ENCODE peak calls at places on chromosomes 3 and 15, in six cellular contexts. One of them, this sample, is unnamed. For H3K36me3 and H3K4me1, the result is how much of the 10 kb centered on the place peaks cover.

GRCh38 chr15:66287461-66288055 is 5.8 kb upstream of the DIS3L start:
- DNase-seq in K562: peak
- DNase-seq in GM23338: peak
- DNase-seq in heart right ventricle: no peak
- DNase-seq in MM.1S: peak
- DNase-seq in NT2/D1: no peak
- DNase-seq in this sample: peak

GRCh38 chr15:98706387-98706786 is 58.0 kb downstream of the IGF1R start:
- DNase-seq in K562: no peak
- DNase-seq in GM23338: no peak
- DNase-seq in heart right ventricle: no peak
- DNase-seq in MM.1S: no peak
- DNase-seq in NT2/D1: no peak
- DNase-seq in this sample: no peak

GRCh38 chr3:23115171-23115877 is 87.8 kb upstream of the UBE2E2 start:
- DNase-seq in K562: no peak
- DNase-seq in GM23338: no peak
- DNase-seq in heart right ventricle: no peak
- DNase-seq in MM.1S: no peak
- DNase-seq in NT2/D1: no peak
- DNase-seq in this sample: no peak

GRCh38 chr3:132726341-132726823 is 4.2 kb upstream of the NPHP3 start:
- DNase-seq in K562: peak
- DNase-seq in GM23338: peak
- DNase-seq in heart right ventricle: no peak
- DNase-seq in MM.1S: peak
- DNase-seq in NT2/D1: no peak
- DNase-seq in this sample: peak

GRCh38 chr3:54294214-54294613 is 171.9 kb downstream of the CACNA2D3 start:
- DNase-seq in K562: no peak
- DNase-seq in GM23338: peak
- DNase-seq in heart right ventricle: no peak
- DNase-seq in MM.1S: no peak
- DNase-seq in NT2/D1: peak
- DNase-seq in this sample: no peak

GRCh38 chr15:89489376-89489775 is 7.0 kb downstream of the RHCG start:
- DNase-seq in K562: no peak
- DNase-seq in GM23338: no peak
- DNase-seq in heart right ventricle: no peak
- DNase-seq in MM.1S: no peak
- DNase-seq in NT2/D1: no peak
- DNase-seq in this sample: no peak

GRCh38 chr15:85592148-85592547 is 202.6 kb downstream of the KLHL25 start:
- DNase-seq in K562: no peak
- DNase-seq in GM23338: peak
- DNase-seq in heart right ventricle: no peak
- DNase-seq in MM.1S: no peak
- DNase-seq in NT2/D1: no peak
- DNase-seq in this sample: no peak

GRCh38 chr3:9101286-9101685 is 138.0 kb upstream of the RAD18 start:
- DNase-seq in K562: peak
- DNase-seq in GM23338: peak
- DNase-seq in heart right ventricle: no peak
- DNase-seq in MM.1S: no peak
- DNase-seq in NT2/D1: no peak
- DNase-seq in this sample: no peak

GRCh38 chr3:177742273-177742672 is 545.0 kb upstream of the TBL1XR1 start:
- DNase-seq in K562: no peak
- DNase-seq in GM23338: no peak
- DNase-seq in heart right ventricle: no peak
- DNase-seq in MM.1S: no peak
- DNase-seq in NT2/D1: no peak
- DNase-seq in this sample: no peak

GRCh38 chr15:64634576-64635485 is 140.6 kb downstream of the RBPMS2 start:
- DNase-seq in K562: no peak
- DNase-seq in GM23338: peak
- DNase-seq in heart right ventricle: peak
- DNase-seq in MM.1S: no peak
- DNase-seq in NT2/D1: peak
- DNase-seq in this sample: peak

GRCh38 chr15:93180656-93181055 is 91.6 kb upstream of the RGMA start:
- DNase-seq in K562: no peak
- DNase-seq in GM23338: peak
- DNase-seq in heart right ventricle: no peak
- DNase-seq in MM.1S: no peak
- DNase-seq in NT2/D1: no peak
- DNase-seq in this sample: no peak

GRCh38 chr3:146026547-146026946 is 134.4 kb downstream of the PLOD2 start:
- DNase-seq in K562: no peak
- DNase-seq in GM23338: no peak
- DNase-seq in heart right ventricle: no peak
- DNase-seq in MM.1S: no peak
- DNase-seq in NT2/D1: no peak
- DNase-seq in this sample: no peak

GRCh38 chr3:52406231-52406661 is 38.7 kb downstream of the SEMA3G start:
- DNase-seq in K562: no peak
- DNase-seq in GM23338: no peak
- DNase-seq in heart right ventricle: no peak
- DNase-seq in MM.1S: no peak
- DNase-seq in NT2/D1: no peak
- DNase-seq in this sample: no peak

GRCh38 chr3:49785565-49786356 is 581 bp downstream of the IP6K1 start:
- DNase-seq in K562: no peak
- DNase-seq in GM23338: peak
- DNase-seq in heart right ventricle: peak
- DNase-seq in MM.1S: peak
- DNase-seq in NT2/D1: no peak
- DNase-seq in this sample: peak

GRCh38 chr3:169256027-169256426 is 407.5 kb downstream of the MECOM start:
- DNase-seq in K562: no peak
- DNase-seq in GM23338: no peak
- DNase-seq in heart right ventricle: no peak
- DNase-seq in MM.1S: no peak
- DNase-seq in NT2/D1: no peak
- DNase-seq in this sample: no peak

GRCh38 chr3:45832691-45833090 is 9.2 kb downstream of the LZTFL1 start:
- DNase-seq in K562: peak
- DNase-seq in GM23338: peak
- DNase-seq in heart right ventricle: no peak
- DNase-seq in MM.1S: no peak
- DNase-seq in NT2/D1: peak
- DNase-seq in this sample: peak

GRCh38 chr3:33170531-33170930 is 48.1 kb downstream of the SUSD5 start:
- DNase-seq in K562: no peak
- DNase-seq in GM23338: no peak
- DNase-seq in heart right ventricle: no peak
- DNase-seq in MM.1S: no peak
- DNase-seq in NT2/D1: no peak
- DNase-seq in this sample: no peak

GRCh38 chr3:174440741-174441587 is 418.2 kb upstream of the NAALADL2 start:
- DNase-seq in K562: peak
- DNase-seq in GM23338: peak
- DNase-seq in heart right ventricle: peak
- DNase-seq in MM.1S: peak
- DNase-seq in NT2/D1: peak
- DNase-seq in this sample: no peak

GRCh38 chr3:22263042-22263441 is 512.0 kb upstream of the ZNF385D start:
- DNase-seq in K562: no peak
- DNase-seq in GM23338: no peak
- DNase-seq in heart right ventricle: no peak
- DNase-seq in MM.1S: no peak
- DNase-seq in NT2/D1: no peak
- DNase-seq in this sample: no peak

GRCh38 chr3:59135091-59135490 is 85.3 kb upstream of the CFAP20DC start:
- DNase-seq in K562: no peak
- DNase-seq in GM23338: no peak
- DNase-seq in heart right ventricle: no peak
- DNase-seq in MM.1S: no peak
- DNase-seq in NT2/D1: no peak
- DNase-seq in this sample: no peak

GRCh38 chr3:149975919-149976318 is 5.2 kb upstream of the PFN2 start:
- DNase-seq in K562: peak
- DNase-seq in GM23338: peak
- DNase-seq in heart right ventricle: no peak
- DNase-seq in MM.1S: no peak
- DNase-seq in NT2/D1: no peak
- DNase-seq in this sample: no peak

GRCh38 chr3:195106418-195106906 is 164.5 kb downstream of the XXYLT1 start:
- DNase-seq in K562: peak
- DNase-seq in GM23338: peak
- DNase-seq in heart right ventricle: peak
- DNase-seq in MM.1S: peak
- DNase-seq in NT2/D1: no peak
- DNase-seq in this sample: peak

GRCh38 chr15:99435761-99436346 is 129.9 kb upstream of the MEF2A start:
- DNase-seq in K562: no peak
- DNase-seq in GM23338: no peak
- DNase-seq in heart right ventricle: no peak
- DNase-seq in MM.1S: no peak
- DNase-seq in NT2/D1: no peak
- DNase-seq in this sample: no peak

GRCh38 chr15:77021803-77022381 is 27.0 kb downstream of the PSTPIP1 start:
- DNase-seq in K562: no peak
- DNase-seq in GM23338: no peak
- DNase-seq in heart right ventricle: no peak
- DNase-seq in MM.1S: peak
- DNase-seq in NT2/D1: no peak
- DNase-seq in this sample: peak

GRCh38 chr3:196414469-196414868 is 17.8 kb downstream of the UBXN7 start:
- DNase-seq in K562: no peak
- DNase-seq in GM23338: no peak
- DNase-seq in heart right ventricle: no peak
- DNase-seq in MM.1S: no peak
- DNase-seq in NT2/D1: no peak
- DNase-seq in this sample: no peak

GRCh38 chr3:69855436-69856162 is 116.3 kb downstream of the MITF start:
- DNase-seq in K562: no peak
- DNase-seq in GM23338: no peak
- DNase-seq in heart right ventricle: no peak
- DNase-seq in MM.1S: no peak
- DNase-seq in NT2/D1: no peak
- DNase-seq in this sample: no peak

GRCh38 chr3:67640023-67640660 is 14.3 kb downstream of the SUCLG2 start:
- DNase-seq in K562: no peak
- DNase-seq in GM23338: no peak
- DNase-seq in heart right ventricle: no peak
- DNase-seq in MM.1S: no peak
- DNase-seq in NT2/D1: no peak
- DNase-seq in this sample: no peak

GRCh38 chr3:67630666-67631362 is 23.6 kb downstream of the SUCLG2 start:
- DNase-seq in K562: no peak
- DNase-seq in GM23338: peak
- DNase-seq in heart right ventricle: no peak
- DNase-seq in MM.1S: no peak
- DNase-seq in NT2/D1: no peak
- DNase-seq in this sample: no peak

GRCh38 chr3:67635257-67635656 is 19.2 kb downstream of the SUCLG2 start:
- DNase-seq in K562: no peak
- DNase-seq in GM23338: no peak
- DNase-seq in heart right ventricle: no peak
- DNase-seq in MM.1S: peak
- DNase-seq in NT2/D1: no peak
- DNase-seq in this sample: no peak

GRCh38 chr3:67637255-67637900 is 17.0 kb downstream of the SUCLG2 start:
- DNase-seq in K562: no peak
- DNase-seq in GM23338: no peak
- DNase-seq in heart right ventricle: no peak
- DNase-seq in MM.1S: no peak
- DNase-seq in NT2/D1: no peak
- DNase-seq in this sample: no peak

GRCh38 chr3:67635806-67636205 is 18.6 kb downstream of the SUCLG2 start:
- DNase-seq in K562: no peak
- DNase-seq in GM23338: no peak
- DNase-seq in heart right ventricle: no peak
- DNase-seq in MM.1S: no peak
- DNase-seq in NT2/D1: no peak
- DNase-seq in this sample: no peak
- H3K4me3 ChIP-seq in K562: no peak
- H3K4me3 ChIP-seq in GM23338: no peak
- H3K4me3 ChIP-seq in heart right ventricle: no peak
- H3K4me3 ChIP-seq in MM.1S: no peak
- H3K4me3 ChIP-seq in NT2/D1: no peak
- H3K4me3 ChIP-seq in this sample: no peak

GRCh38 chr15:90950676-90951075 is 4.0 kb upstream of the RCCD1 start:
- DNase-seq in K562: no peak
- DNase-seq in GM23338: no peak
- DNase-seq in heart right ventricle: no peak
- DNase-seq in MM.1S: no peak
- DNase-seq in NT2/D1: no peak
- DNase-seq in this sample: no peak
- H3K36me3 ChIP-seq in K562: half or more
- H3K36me3 ChIP-seq in GM23338: under half
- H3K36me3 ChIP-seq in heart right ventricle: under half
- H3K36me3 ChIP-seq in MM.1S: under half
- H3K36me3 ChIP-seq in NT2/D1: half or more
- H3K36me3 ChIP-seq in this sample: under half

DNA sequence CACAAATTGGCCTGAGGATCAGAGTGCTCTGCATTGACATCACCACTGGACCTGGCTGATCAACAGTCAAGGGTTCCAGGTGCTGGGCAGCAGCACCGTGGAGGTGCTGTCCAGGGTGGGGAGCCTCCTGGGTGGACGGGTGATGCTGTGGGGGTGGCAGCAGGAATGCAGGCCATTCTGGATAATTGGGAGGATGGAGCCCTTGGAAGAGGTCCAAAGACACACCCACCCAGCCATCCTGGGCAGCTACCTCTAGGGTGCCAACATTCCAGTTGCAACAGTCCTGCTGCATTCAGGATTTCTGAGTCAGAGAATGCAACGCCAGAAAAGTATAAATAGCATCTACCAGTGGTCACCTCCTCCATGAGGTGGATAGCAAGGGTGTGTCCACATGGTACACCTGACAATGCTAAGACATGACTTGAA is 26.8 kb downstream of the STARD5 start:
- DNase-seq in K562: no peak
- DNase-seq in GM23338: no peak
- DNase-seq in heart right ventricle: no peak
- DNase-seq in MM.1S: no peak
- DNase-seq in NT2/D1: no peak
- DNase-seq in this sample: peak
- H3K4me1 ChIP-seq in K562: under half
- H3K4me1 ChIP-seq in GM23338: under half
- H3K4me1 ChIP-seq in heart right ventricle: under half
- H3K4me1 ChIP-seq in MM.1S: half or more
- H3K4me1 ChIP-seq in NT2/D1: under half
- H3K4me1 ChIP-seq in this sample: half or more

DNA sequence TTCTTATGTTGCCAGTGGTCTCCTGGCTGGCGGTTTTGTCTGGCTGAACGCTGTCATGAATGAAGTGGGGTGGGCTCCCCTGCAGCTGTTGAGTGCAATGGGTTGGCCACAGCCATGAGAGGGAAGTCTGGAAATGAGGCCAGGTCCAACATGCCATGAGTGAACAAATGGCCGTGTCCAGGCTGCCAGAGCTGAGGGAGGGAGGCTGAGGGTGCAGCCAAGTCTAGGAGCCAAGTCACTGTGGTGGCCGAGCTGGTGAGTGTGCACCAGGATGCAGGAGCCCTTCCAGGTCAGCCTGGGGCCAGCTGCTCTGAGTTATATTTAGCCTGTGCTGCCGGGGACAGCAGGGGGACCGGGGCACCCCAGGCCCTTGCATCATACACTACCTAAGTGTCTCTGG is 24.7 kb upstream of the PRR23E start:
- DNase-seq in K562: no peak
- DNase-seq in GM23338: no peak
- DNase-seq in heart right ventricle: peak
- DNase-seq in MM.1S: no peak
- DNase-seq in NT2/D1: no peak
- DNase-seq in this sample: no peak
- H3K4me3 ChIP-seq in K562: no peak
- H3K4me3 ChIP-seq in GM23338: no peak
- H3K4me3 ChIP-seq in heart right ventricle: no peak
- H3K4me3 ChIP-seq in MM.1S: no peak
- H3K4me3 ChIP-seq in NT2/D1: no peak
- H3K4me3 ChIP-seq in this sample: no peak

This sample was measured in CD4-positive, alpha-beta memory T cell.